ENCODE peak calls at places on chromosomes 11 and 22, in four cellular contexts. U is erythroblast, P is neural crest cell, J is NCI-H345. I is an unnamed sample.

GRCh38 chr22:35098921-35099320 is 33.0 kb downstream of the ISX start:
- DNase-seq in U (no peak), P (no peak), J (no peak), I (no peak)

GRCh38 chr11:130322126-130322525 is 7.4 kb upstream of the ZBTB44 start:
- DNase-seq in P (no peak), U (no peak), J (no peak), I (no peak)

GRCh38 chr22:46801331-46801811 is 38.9 kb downstream of the TBC1D22A start:
- DNase-seq in U (no peak), P (no peak), J (peak), I (no peak)

GRCh38 chr11:72352859-72353551 is 81.3 kb downstream of the CLPB start:
- DNase-seq in U (peak), J (no peak), P (peak), I (peak)

GRCh38 chr11:8911040-8911823 is at the start of gene AKIP1:
- DNase-seq in P (peak), J (peak), U (peak), I (peak)

GRCh38 chr11:46351148-46351547 is 3.9 kb downstream of the DGKZ start:
- DNase-seq in P (no peak), J (no peak), U (no peak), I (no peak)

GRCh38 chr11:66107600-66108151 is 37.6 kb downstream of the PACS1 start:
- DNase-seq in J (no peak), U (no peak), P (no peak), I (no peak)

GRCh38 chr11:117620131-117620530 is 176.9 kb downstream of the DSCAML1 start:
- DNase-seq in U (no peak), J (no peak), P (no peak), I (no peak)

GRCh38 chr11:1060885-1061616 is 13.6 kb upstream of the MUC2 start:
- DNase-seq in U (no peak), J (no peak), P (no peak), I (no peak)

GRCh38 chr11:37512156-37512780 is 914.2 kb upstream of the RAG2 start:
- DNase-seq in J (no peak), U (no peak), P (no peak), I (no peak)

GRCh38 chr22:25139062-25139461 is 60.6 kb upstream of the CRYBB3 start:
- DNase-seq in J (no peak), P (no peak), U (no peak), I (no peak)

GRCh38 chr11:10108901-10109665 is 184.9 kb downstream of the SBF2 start:
- DNase-seq in P (no peak), J (no peak), U (no peak), I (no peak)

GRCh38 chr11:9569588-9570164 is 3.8 kb upstream of the WEE1 start:
- DNase-seq in U (no peak), J (no peak), P (no peak), I (no peak)

GRCh38 chr11:58525037-58525614 is 17.2 kb upstream of the OR5B21 start:
- DNase-seq in U (no peak), J (no peak), P (no peak), I (peak)